ENCODE peak calls at places on chromosomes 12 and 14, in ten cellular contexts. Z is IMR-90; O is GM12878; R is Karpas-422; K is aorta; E is tibial nerve; N is naive thymus-derived CD4-positive, alpha-beta T cell; V is left lung; C is pancreas; F is ovary. L is an unnamed sample. For H3K4me1 and H3K36me3, the result is how much of the 10 kb centered on the place peaks cover.

GRCh38 chr12:121009744-121010143 is 6.5 kb downstream of the C12orf43 start:
- DNase-seq in Z (peak), O (no peak), R (no peak), K (no peak), E (no peak), N (no peak), V (no peak), C (peak), F (no peak), L (no peak)

GRCh38 chr14:30272848-30273563 is 286.0 kb upstream of the G2E3 start:
- DNase-seq in Z (no peak), O (no peak), R (no peak), K (no peak), E (no peak), N (no peak), V (no peak), C (no peak), F (no peak), L (no peak)

GRCh38 chr14:83491091-83491490 is 1957.4 kb upstream of the SEL1L start:
- DNase-seq in Z (no peak), O (no peak), R (no peak), K (no peak), E (no peak), N (no peak), V (no peak), C (no peak), F (no peak), L (no peak)

GRCh38 chr12:89521348-89522238 is 3.0 kb downstream of the GALNT4 start:
- DNase-seq in Z (peak), O (no peak), R (no peak), K (no peak), E (no peak), N (no peak), V (no peak), C (no peak), F (no peak), L (no peak)

GRCh38 chr14:84686550-84686949 is 843.4 kb upstream of the FLRT2 start:
- DNase-seq in Z (no peak), O (no peak), R (no peak), K (no peak), E (no peak), N (no peak), V (no peak), C (no peak), F (no peak), L (no peak)

GRCh38 chr14:35533357-35534129 is 421 bp upstream of the INSM2 start:
- DNase-seq in Z (peak), O (no peak), R (peak), K (peak), E (no peak), N (peak), V (peak), C (peak), F (peak), L (no peak)

GRCh38 chr12:53251477-53252348 is 16.4 kb upstream of the ESPL1 start:
- DNase-seq in Z (peak), O (peak), R (peak), K (peak), E (peak), N (peak), V (peak), C (peak), F (peak), L (peak)

GRCh38 chr12:93569301-93569655 is 3.2 kb upstream of the SOCS2 start:
- DNase-seq in Z (no peak), O (no peak), R (no peak), K (no peak), E (no peak), N (no peak), V (no peak), C (no peak), F (no peak), L (no peak)

GRCh38 chr12:31120392-31121008 is 46.8 kb downstream of the DDX11 start:
- DNase-seq in Z (no peak), O (no peak), R (no peak), K (no peak), E (no peak), N (no peak), V (no peak), C (no peak), F (no peak), L (no peak)

GRCh38 chr14:102544745-102545460 is 35.3 kb upstream of the ANKRD9 start:
- DNase-seq in Z (no peak), O (no peak), R (peak), K (no peak), E (no peak), N (peak), V (no peak), C (no peak), F (no peak), L (no peak)

GRCh38 chr14:100824156-100824555 is 1.8 kb upstream of the MEG3 start:
- DNase-seq in Z (peak), O (no peak), R (no peak), K (peak), E (peak), N (no peak), V (no peak), C (no peak), F (peak), L (no peak)

GRCh38 chr12:4269279-4269991 is 4.1 kb upstream of the CCND2 start:
- DNase-seq in Z (peak), O (no peak), R (peak), K (peak), E (peak), N (peak), V (peak), C (peak), F (peak), L (peak)

GRCh38 chr12:92779902-92780301 is 77.1 kb downstream of the PLEKHG7 start:
- DNase-seq in Z (no peak), O (no peak), R (no peak), K (no peak), E (no peak), N (no peak), V (no peak), C (no peak), F (no peak), L (no peak)

GRCh38 chr12:74415633-74416032 is 122.0 kb upstream of the ATXN7L3B start:
- DNase-seq in Z (peak), O (no peak), R (peak), K (no peak), E (no peak), N (no peak), V (no peak), C (no peak), F (no peak), L (no peak)

GRCh38 chr14:52913271-52913670 is 37.6 kb downstream of the FERMT2 start:
- DNase-seq in Z (peak), O (no peak), R (no peak), K (no peak), E (no peak), N (no peak), V (no peak), C (no peak), F (no peak), L (no peak)

GRCh38 chr12:2163172-2163927 is 110.6 kb downstream of the CACNA1C start:
- DNase-seq in Z (peak), O (no peak), R (no peak), K (peak), E (peak), N (no peak), V (peak), C (peak), F (peak), L (peak)

GRCh38 chr14:23563473-23564180 is 4.0 kb downstream of the AP1G2 start:
- DNase-seq in Z (no peak), O (no peak), R (no peak), K (no peak), E (no peak), N (no peak), V (no peak), C (no peak), F (peak), L (no peak)

GRCh38 chr12:51381226-51382079 is 9.8 kb downstream of the GALNT6 start:
- DNase-seq in Z (peak), O (no peak), R (peak), K (no peak), E (no peak), N (no peak), V (no peak), C (no peak), F (peak), L (no peak)

GRCh38 chr12:105706321-105706972 is 376.0 kb downstream of the C12orf75 start:
- DNase-seq in Z (peak), O (no peak), R (no peak), K (peak), E (no peak), N (no peak), V (no peak), C (no peak), F (peak), L (no peak)

GRCh38 chr14:80426686-80427085 is 215.4 kb upstream of the DIO2 start:
- DNase-seq in Z (peak), O (no peak), R (no peak), K (no peak), E (no peak), N (no peak), V (no peak), C (no peak), F (no peak), L (no peak)

GRCh38 chr12:105083551-105084105 is 630 bp downstream of the ALDH1L2 start:
- DNase-seq in Z (peak), O (no peak), R (no peak), K (peak), E (peak), N (peak), V (peak), C (peak), F (peak), L (peak)

GRCh38 chr14:72864712-72865365 is 29.1 kb downstream of the DPF3 start:
- DNase-seq in Z (peak), O (no peak), R (no peak), K (no peak), E (no peak), N (no peak), V (no peak), C (no peak), F (no peak), L (no peak)

GRCh38 chr12:128388461-128388921 is 121.5 kb downstream of the TMEM132C start:
- DNase-seq in Z (no peak), O (no peak), R (no peak), K (no peak), E (no peak), N (no peak), V (no peak), C (no peak), F (peak), L (peak)

GRCh38 chr14:104387000-104387384 is 192.6 kb upstream of the C14orf180 start:
- DNase-seq in Z (no peak), O (no peak), R (peak), K (no peak), E (no peak), N (no peak), V (peak), C (no peak), F (peak), L (no peak)

GRCh38 chr12:81610955-81611889 is 147.9 kb downstream of the PPFIA2 start:
- DNase-seq in Z (peak), O (no peak), R (peak), K (no peak), E (no peak), N (no peak), V (no peak), C (no peak), F (no peak), L (no peak)

GRCh38 chr12:122942609-122943008 is 23.7 kb downstream of the ABCB9 start:
- DNase-seq in Z (peak), O (no peak), R (no peak), K (no peak), E (no peak), N (no peak), V (no peak), C (no peak), F (no peak), L (no peak)

GRCh38 chr14:91402278-91403068 is 15.1 kb downstream of the CCDC88C start:
- DNase-seq in Z (no peak), O (no peak), R (no peak), K (no peak), E (no peak), N (no peak), V (no peak), C (peak), F (no peak), L (no peak)

GRCh38 chr12:123940627-123940966 is 32.0 kb downstream of the CCDC92 start:
- DNase-seq in Z (no peak), O (no peak), R (no peak), K (no peak), E (no peak), N (no peak), V (peak), C (no peak), F (no peak), L (no peak)

GRCh38 chr14:79157369-79157768 is 987.2 kb downstream of the NRXN3 start:
- DNase-seq in Z (no peak), O (no peak), R (no peak), K (no peak), E (no peak), N (no peak), V (no peak), C (no peak), F (no peak), L (no peak)

GRCh38 chr14:105503296-105503640 is 12.2 kb downstream of the TEDC1 start:
- DNase-seq in Z (no peak), O (no peak), R (no peak), K (peak), E (no peak), N (no peak), V (no peak), C (no peak), F (no peak), L (no peak)

GRCh38 chr14:105507247-105507646 is 16.2 kb downstream of the TEDC1 start:
- DNase-seq in Z (no peak), O (no peak), R (no peak), K (peak), E (no peak), N (no peak), V (peak), C (no peak), F (no peak), L (no peak)

GRCh38 chr14:105502446-105503295 is 11.6 kb downstream of the TEDC1 start:
- DNase-seq in Z (no peak), O (no peak), R (no peak), K (peak), E (no peak), N (no peak), V (peak), C (no peak), F (no peak), L (no peak)

GRCh38 chr14:105503918-105504692 is 13.1 kb downstream of the TEDC1 start:
- DNase-seq in Z (no peak), O (no peak), R (no peak), K (peak), E (no peak), N (no peak), V (peak), C (no peak), F (no peak), L (no peak)

DNA sequence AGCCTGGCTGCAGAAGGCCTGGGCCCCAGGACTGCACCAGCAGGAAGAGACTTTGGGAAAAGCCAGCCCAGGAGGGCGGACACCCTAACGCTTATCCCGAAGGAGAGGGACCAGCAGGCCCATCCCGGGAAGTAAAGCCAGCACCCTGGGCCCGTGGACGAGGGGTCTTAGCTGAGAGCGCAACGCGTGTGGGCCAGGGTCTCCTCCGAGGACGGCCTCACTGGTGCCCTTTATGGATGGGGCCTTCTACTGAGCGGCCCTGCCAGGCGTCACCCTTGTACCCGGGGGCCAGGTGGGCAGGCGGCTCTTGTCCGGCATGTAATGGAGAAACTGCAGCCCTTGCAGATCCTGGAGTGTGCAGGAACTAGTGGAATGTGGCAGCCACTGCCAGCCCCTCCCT is 14.1 kb downstream of the TEDC1 start:
- DNase-seq in Z (no peak), O (no peak), R (no peak), K (peak), E (no peak), N (no peak), V (peak), C (no peak), F (no peak), L (no peak)
- H3K27ac ChIP-seq in Z (no peak), O (no peak), R (no peak), K (no peak), E (no peak), N (no peak), V (no peak), C (no peak), F (no peak), L (no peak)

GRCh38 chr14:75141062-75141461 is 14.2 kb upstream of the NEK9 start:
- DNase-seq in Z (no peak), O (no peak), R (no peak), K (no peak), E (no peak), N (no peak), V (no peak), C (no peak), F (no peak), L (no peak)
- H3K4me1 ChIP-seq in Z (under half), O (under half), R (under half), K (under half), E (half or more), N (under half), V (under half), C (half or more), F (under half), L (under half)

GRCh38 chr12:25269701-25270100 is 19.0 kb upstream of the KRAS start:
- DNase-seq in Z (no peak), O (peak), R (peak), K (no peak), E (no peak), N (no peak), V (no peak), C (no peak), F (no peak), L (no peak)
- H3K36me3 ChIP-seq in Z (under half), O (under half), R (under half), K (under half), E (under half), N (under half), V (under half), C (under half), F (under half), L (under half)

DNA sequence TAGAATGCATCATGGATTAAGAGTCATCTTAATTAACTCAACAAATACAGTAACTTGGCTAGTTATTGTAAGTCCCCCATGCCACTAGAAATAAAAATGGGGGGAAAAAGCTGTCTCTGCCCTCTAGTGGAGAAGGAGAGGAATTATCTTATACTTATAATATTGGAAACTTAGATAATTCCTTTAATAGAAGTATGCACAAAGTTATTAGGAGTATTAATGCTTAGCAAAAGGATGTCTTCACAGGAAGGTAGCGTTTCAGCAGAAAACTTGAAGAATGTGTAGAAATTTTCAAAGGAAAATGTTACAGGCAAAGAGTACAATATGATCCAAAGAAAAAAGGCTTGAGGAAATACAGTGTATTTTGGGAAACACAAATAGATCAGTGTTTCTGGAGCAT is 19.8 kb downstream of the OR5AU1 start:
- DNase-seq in Z (peak), O (no peak), R (peak), K (no peak), E (no peak), N (peak), V (no peak), C (no peak), F (no peak), L (no peak)
- H3K27ac ChIP-seq in Z (no peak), O (no peak), R (no peak), K (no peak), E (no peak), N (no peak), V (no peak), C (no peak), F (no peak), L (no peak)

DNA sequence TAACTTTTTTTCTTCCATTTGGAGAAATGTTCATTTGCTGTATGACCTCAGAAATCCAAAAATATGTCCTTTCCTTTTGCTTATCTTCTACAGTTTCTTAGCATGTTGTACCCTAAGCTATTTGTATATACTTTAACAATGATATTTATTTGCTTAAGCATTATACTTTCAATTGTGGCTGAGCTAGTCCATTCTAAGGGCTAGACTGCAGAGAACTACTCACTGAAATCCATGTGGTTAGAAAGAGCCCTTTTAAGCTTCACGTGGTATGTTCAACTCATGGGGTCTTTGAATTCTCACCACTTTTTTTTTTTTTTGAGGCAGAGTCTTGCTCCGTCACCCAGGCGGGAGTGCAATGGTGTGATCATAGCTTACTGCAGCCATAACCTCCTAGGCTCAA is 122.5 kb downstream of the HMGA2 start:
- DNase-seq in Z (peak), O (no peak), R (no peak), K (no peak), E (no peak), N (no peak), V (no peak), C (no peak), F (no peak), L (no peak)
- H3K4me1 ChIP-seq in Z (under half), O (under half), R (under half), K (under half), E (under half), N (under half), V (under half), C (under half), F (under half), L (under half)

GRCh38 chr12:110369992-110370391 is 33.5 kb downstream of the ANAPC7 start:
- DNase-seq in Z (no peak), O (no peak), R (no peak), K (no peak), E (no peak), N (no peak), V (no peak), C (no peak), F (no peak), L (no peak)

GRCh38 chr12:110372056-110372425 is 31.5 kb downstream of the ANAPC7 start:
- DNase-seq in Z (no peak), O (no peak), R (no peak), K (no peak), E (no peak), N (no peak), V (no peak), C (no peak), F (no peak), L (no peak)

GRCh38 chr12:110370732-110371141 is 32.8 kb downstream of the ANAPC7 start:
- DNase-seq in Z (no peak), O (no peak), R (no peak), K (no peak), E (no peak), N (no peak), V (peak), C (no peak), F (no peak), L (no peak)

GRCh38 chr12:110373025-110373876 is 30.3 kb downstream of the ANAPC7 start:
- DNase-seq in Z (no peak), O (no peak), R (no peak), K (no peak), E (no peak), N (no peak), V (no peak), C (no peak), F (no peak), L (peak)

GRCh38 chr12:110371408-110372055 is 32.0 kb downstream of the ANAPC7 start:
- DNase-seq in Z (no peak), O (peak), R (peak), K (peak), E (no peak), N (no peak), V (peak), C (no peak), F (peak), L (peak)
- H3K36me3 ChIP-seq in Z (under half), O (under half), R (under half), K (under half), E (half or more), N (under half), V (half or more), C (under half), F (under half), L (under half)

DNA sequence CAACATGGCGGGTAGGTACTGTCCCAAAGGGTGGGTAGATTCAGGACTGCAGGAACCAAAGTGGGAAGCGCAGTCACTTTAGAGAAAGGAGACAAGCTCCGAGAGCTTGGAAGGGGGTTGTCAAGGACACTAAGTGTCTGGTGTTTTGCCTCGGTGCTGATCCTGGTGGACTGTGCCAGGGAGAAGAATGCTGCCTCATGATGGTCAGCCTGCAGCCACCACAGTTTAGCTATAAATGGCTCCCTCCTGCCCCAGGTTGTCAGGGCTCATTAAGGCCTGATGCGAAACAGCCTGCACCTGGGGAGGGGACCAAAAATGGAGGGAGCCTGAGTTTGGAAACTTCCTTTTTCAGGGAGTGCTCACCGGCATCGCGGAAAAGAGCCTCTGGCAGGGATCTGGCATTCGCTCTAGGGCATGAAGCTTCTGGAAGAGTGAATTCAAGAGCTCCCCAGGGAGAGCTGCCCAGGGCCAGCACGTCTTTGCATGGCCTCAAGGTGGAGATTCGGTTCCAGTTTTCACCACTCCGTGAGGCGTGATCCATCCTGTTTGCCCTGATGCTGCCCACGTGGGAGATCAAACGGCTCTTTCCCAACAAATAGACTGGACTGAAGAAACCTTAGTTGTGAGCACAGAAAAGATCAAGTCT is 164.0 kb downstream of the FOXN3 start:
- DNase-seq in Z (peak), O (no peak), R (no peak), K (peak), E (no peak), N (no peak), V (no peak), C (no peak), F (no peak), L (no peak)
- H3K27ac ChIP-seq in Z (no peak), O (no peak), R (no peak), K (no peak), E (no peak), N (no peak), V (no peak), C (no peak), F (no peak), L (no peak)